ENCODE peak calls at places on chromosome 14, in four cellular contexts. T is Peyer's patch, Y is testis, J is uterus. I is an unnamed sample.

GRCh38 chr14:60067911-60068310 is 23.8 kb upstream of the PCNX4 start:
- DNase-seq in T (no peak), Y (no peak), J (no peak), I (no peak)

GRCh38 chr14:58730793-58731464 is 93.2 kb downstream of the DACT1 start:
- DNase-seq in T (no peak), Y (no peak), J (no peak), I (no peak)

GRCh38 chr14:51479584-51480305 is 172.0 kb upstream of the FRMD6 start:
- DNase-seq in T (no peak), Y (peak; percentile 23), J (peak; percentile 60), I (no peak)

GRCh38 chr14:57136669-57137068 is 132.0 kb downstream of the EXOC5 start:
- DNase-seq in T (no peak), Y (peak; percentile 16), J (no peak), I (no peak)

GRCh38 chr14:22822619-22823551 is 6.8 kb upstream of the MRPL52 start:
- DNase-seq in T (peak; percentile 82), Y (peak; percentile 65), J (peak; percentile 91), I (peak; percentile 96)

GRCh38 chr14:100673085-100673806 is 53.4 kb upstream of the DLK1 start:
- DNase-seq in T (peak; percentile 78), Y (no peak), J (no peak), I (no peak)

GRCh38 chr14:56119221-56119967 is 1.2 kb downstream of the PELI2 start:
- DNase-seq in T (peak; percentile 70), Y (peak; percentile 54), J (peak; percentile 42), I (no peak)

GRCh38 chr14:105931808-105932483 is 405.6 kb downstream of the TMEM121 start:
- DNase-seq in T (no peak), Y (no peak), J (no peak), I (no peak)

GRCh38 chr14:57575482-57575881 is 81.8 kb upstream of the CCDC198 start:
- DNase-seq in T (no peak), Y (no peak), J (no peak), I (no peak)

GRCh38 chr14:65910108-65910507 is 497.6 kb downstream of the FUT8 start:
- DNase-seq in T (no peak), Y (no peak), J (no peak), I (no peak)

GRCh38 chr14:61644834-61645233 is 50.5 kb upstream of the HIF1A start:
- DNase-seq in T (no peak), Y (no peak), J (no peak), I (no peak)

GRCh38 chr14:64801046-64801445 is 78.7 kb downstream of the SPTB start:
- DNase-seq in T (no peak), Y (no peak), J (no peak), I (no peak)

GRCh38 chr14:100781952-100782351 is 44.0 kb upstream of the MEG3 start:
- DNase-seq in T (peak; percentile 2), Y (no peak), J (no peak), I (no peak)

GRCh38 chr14:63343878-63344277 is 25.1 kb upstream of the GPHB5 start:
- DNase-seq in T (no peak), Y (no peak), J (no peak), I (no peak)

DNA sequence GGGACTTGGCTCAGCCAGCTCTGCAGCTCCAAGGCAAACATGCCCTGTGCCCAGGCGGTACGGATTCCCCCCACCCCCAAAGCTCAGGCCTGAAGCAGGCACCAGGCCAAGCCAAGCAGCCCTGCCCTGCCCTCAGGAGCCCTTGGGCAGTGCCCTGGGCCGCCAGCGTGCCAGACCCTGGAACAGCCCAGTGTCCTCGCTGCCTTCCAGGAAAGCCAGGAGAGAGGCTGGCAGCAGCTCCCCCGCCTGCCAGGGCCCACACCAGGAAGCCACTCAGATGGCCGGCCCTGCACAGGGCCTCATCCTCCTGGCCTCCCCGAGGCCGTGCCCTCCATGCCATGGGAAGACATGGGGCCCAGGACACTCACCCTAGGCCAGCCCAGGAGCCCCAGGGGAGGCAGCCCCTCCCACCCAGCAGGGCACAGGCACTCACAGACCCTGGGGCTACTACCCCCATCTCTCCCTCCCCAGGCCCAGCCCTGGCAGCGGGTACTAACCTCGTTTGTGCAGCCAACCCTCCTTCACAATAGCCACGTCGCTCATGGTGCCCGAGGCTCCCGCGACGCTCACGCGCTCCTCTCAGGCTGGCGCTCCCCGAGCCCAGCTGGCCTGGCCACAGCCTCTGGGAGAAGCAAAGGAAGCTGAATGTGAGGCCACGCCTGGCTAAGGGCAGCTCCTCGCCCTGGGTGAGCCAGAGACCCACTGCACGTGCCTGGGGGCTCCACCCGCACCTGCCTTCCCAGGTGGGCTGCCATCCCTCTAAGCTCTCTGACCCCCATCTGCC is 3.3 kb downstream of the AKT1 start:
- DNase-seq in T (no peak), Y (peak; percentile 61), J (no peak), I (no peak)
- TF ChIP-seq POLR2A in T (no peak), Y (no peak), J (no peak), I (no peak)

DNA sequence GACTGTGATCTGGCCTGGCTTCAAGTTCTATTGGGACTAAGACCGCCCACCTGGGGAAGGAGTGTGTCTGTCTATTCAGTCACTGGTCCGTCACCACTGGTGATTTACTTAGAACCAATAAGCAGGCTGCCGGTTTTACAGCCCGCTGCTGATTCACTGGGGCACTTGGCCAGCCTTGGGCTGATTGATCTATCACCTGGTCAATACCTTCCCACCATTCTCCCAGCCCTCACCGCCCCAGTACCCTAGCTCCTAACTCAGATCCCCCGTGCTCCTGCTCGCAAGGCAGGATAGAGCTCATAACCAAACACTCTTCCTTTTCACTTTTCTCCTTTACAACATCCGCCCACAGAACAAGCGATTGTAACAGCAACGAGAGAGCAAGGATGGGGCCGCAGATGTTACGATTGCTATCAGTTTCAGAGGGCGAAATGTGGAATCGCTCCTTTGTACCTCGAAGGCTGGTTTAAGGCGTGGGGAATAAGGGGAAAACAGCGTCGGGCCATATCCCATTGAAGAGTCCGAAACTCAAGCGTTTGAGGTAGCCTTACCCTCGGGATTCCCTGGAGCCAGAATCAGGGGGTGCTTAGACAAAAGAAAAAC is 672 bp downstream of the RDH11 start:
- DNase-seq in T (peak; percentile 86), Y (peak; percentile 94), J (peak; percentile 41), I (no peak)
- TF ChIP-seq POLR2A in T (peak; percentile 60), Y (no peak), J (no peak), I (no peak)

GRCh38 chr14:49970474-49971147 is 77.7 kb downstream of the ARF6 start:
- DNase-seq in T (no peak), Y (peak; percentile 80), J (no peak), I (peak; percentile 80)
- TF ChIP-seq POLR2A in T (no peak), Y (no peak), J (no peak), I (no peak)

GRCh38 chr14:52551205-52551604 is 1.1 kb downstream of the TXNDC16 start:
- DNase-seq in T (no peak), Y (no peak), J (no peak), I (no peak)

GRCh38 chr14:52551696-52552062 is 626 bp downstream of the TXNDC16 start:
- DNase-seq in T (no peak), Y (peak; percentile 47), J (no peak), I (no peak)

GRCh38 chr14:52553002-52553670 is 500 bp downstream of the GPR137C start:
- DNase-seq in T (no peak), Y (peak; percentile 36), J (peak; percentile 26), I (peak; percentile 19)

GRCh38 chr14:52553671-52554575 is 1.3 kb downstream of the GPR137C start:
- DNase-seq in T (peak; percentile 91), Y (peak; percentile 90), J (peak; percentile 87), I (peak; percentile 97)

DNA sequence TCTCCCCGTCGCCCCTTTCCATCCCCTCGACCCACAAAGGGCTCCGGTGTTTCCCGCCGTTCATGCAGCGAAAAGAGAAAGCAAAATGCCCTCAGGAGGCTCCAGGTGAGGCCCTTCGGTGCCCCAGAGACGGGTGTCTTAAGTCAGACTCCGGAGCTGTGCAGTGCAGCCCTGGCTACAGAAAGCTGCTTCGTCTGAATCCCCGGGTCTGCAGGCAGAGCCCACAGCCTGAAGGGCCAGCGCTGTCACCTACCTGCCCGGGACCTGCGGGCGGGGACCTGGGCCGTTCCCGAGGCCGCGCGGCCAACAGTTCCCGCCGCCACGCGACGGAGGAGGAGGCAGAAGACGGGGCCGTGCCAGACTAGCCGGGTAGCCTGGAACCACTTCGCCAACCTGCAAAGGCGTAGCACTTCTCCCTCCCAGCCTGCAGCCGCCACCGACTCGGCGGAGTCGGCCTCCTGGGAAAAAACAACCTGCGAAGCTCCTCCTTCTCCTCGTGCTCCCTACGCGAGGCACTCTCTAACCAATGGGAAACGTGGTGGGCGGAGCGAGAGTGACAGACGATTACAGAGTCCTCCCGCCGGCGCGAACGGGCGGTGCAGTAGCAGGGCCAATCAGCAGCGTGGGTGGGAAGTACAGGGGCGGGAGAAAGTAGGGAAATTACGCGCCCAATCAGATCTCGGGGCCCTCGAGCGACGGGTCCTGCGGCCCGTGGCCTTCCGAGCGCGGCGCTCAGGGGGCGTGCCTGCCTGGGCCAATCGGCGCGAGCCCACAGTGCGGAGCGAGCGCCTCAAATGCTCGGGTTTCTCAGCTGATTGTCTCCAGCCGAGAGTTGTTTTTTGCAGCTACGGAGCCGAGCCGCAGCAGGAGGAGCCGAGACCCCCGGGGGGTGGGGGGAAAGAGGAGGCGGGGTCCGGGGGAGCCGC is at the start of the genes GPR137C and TXNDC16:
- DNase-seq in T (peak; percentile 100), Y (peak; percentile 100), J (peak; percentile 99), I (peak; percentile 100)
- TF ChIP-seq POLR2A in T (peak; percentile 63), Y (peak; percentile 94), J (peak; percentile 97), I (no peak)

I was measured in lower leg skin.